ENCODE peak calls at places on chromosomes 6 and 20, in nine cellular contexts. D is PC-3, V is GM23248, R is SK-N-SH, F is hepatocyte, K is OCI-LY7, E is GM23338, O is HCT116, B is MM.1S. M is an unnamed sample.
A peak's percentile ranks its signal among the peaks of the same experiment; 100 is the strongest.

GRCh38 chr20:23652371-23652770 is 14.6 kb upstream of the CST3 start:
- DNase-seq in B (no peak), D (no peak), K (no peak), F (no peak), E (no peak), V (no peak), O (no peak), R (no peak), M (no peak)

GRCh38 chr20:57414867-57415592 is 23.8 kb downstream of the RBM38 start:
- DNase-seq in O (no peak), K (no peak), D (peak; percentile 34), R (no peak), V (peak; percentile 50), E (no peak), B (no peak), F (no peak), M (no peak)

GRCh38 chr6:142796571-142796970 is 148.4 kb downstream of the HIVEP2 start:
- DNase-seq in D (no peak), K (no peak), F (no peak), R (no peak), E (no peak), O (no peak), V (peak; percentile 63), B (no peak), M (no peak)

GRCh38 chr20:18496042-18496441 is 983 bp downstream of the RBBP9 start:
- DNase-seq in F (peak; percentile 11), B (peak; percentile 9), D (peak; percentile 13), K (peak; percentile 44), E (peak; percentile 5), R (peak; percentile 47), V (peak; percentile 16), O (no peak), M (peak; percentile 21)

GRCh38 chr6:53979468-53980067 is 131.7 kb upstream of the MLIP start:
- DNase-seq in V (peak; percentile 58), O (peak; percentile 46), F (peak; percentile 60), K (peak; percentile 42), E (peak; percentile 76), D (peak; percentile 76), B (peak; percentile 36), R (peak; percentile 23), M (peak; percentile 60)

GRCh38 chr6:125806813-125807212 is 16.1 kb downstream of the NCOA7 start:
- DNase-seq in O (no peak), E (no peak), V (no peak), K (peak; percentile 36), D (no peak), B (no peak), F (no peak), R (no peak), M (no peak)

GRCh38 chr6:27138837-27139752 is 108.4 kb upstream of the PRSS16 start:
- DNase-seq in B (peak; percentile 92), E (peak; percentile 97), D (no peak), O (no peak), F (peak; percentile 65), V (no peak), R (peak; percentile 77), K (peak; percentile 95), M (peak; percentile 84)

GRCh38 chr6:157823001-157823522 is at the start of gene SNX9:
- DNase-seq in B (peak; percentile 23), D (peak; percentile 69), V (peak; percentile 93), R (peak; percentile 92), E (peak; percentile 87), K (no peak), O (peak; percentile 29), F (peak; percentile 94), M (peak; percentile 90)

GRCh38 chr6:12163149-12163548 is 127.0 kb upstream of the EDN1 start:
- DNase-seq in B (no peak), K (no peak), O (no peak), D (no peak), F (no peak), V (no peak), R (no peak), E (no peak), M (no peak)

GRCh38 chr20:49893242-49894072 is 21.9 kb downstream of the SPATA2 start:
- DNase-seq in B (no peak), O (no peak), K (no peak), E (no peak), F (no peak), R (no peak), D (no peak), V (peak; percentile 63), M (no peak)

GRCh38 chr6:157637516-157637915 is 185.5 kb upstream of the SNX9 start:
- DNase-seq in K (no peak), V (no peak), D (no peak), R (no peak), E (no peak), F (no peak), B (no peak), O (no peak), M (no peak)

GRCh38 chr6:156437084-156437879 is 339.9 kb upstream of the ARID1B start:
- DNase-seq in D (peak; percentile 40), V (no peak), B (no peak), K (no peak), R (no peak), F (no peak), O (no peak), E (no peak), M (no peak)

GRCh38 chr20:16708590-16708989 is 21.2 kb upstream of the SNRPB2 start:
- DNase-seq in R (no peak), O (no peak), B (no peak), D (peak; percentile 36), K (no peak), F (no peak), E (no peak), V (no peak), M (no peak)

GRCh38 chr6:151658091-151658490 is 149.4 kb upstream of the ESR1 start:
- DNase-seq in V (no peak), O (no peak), F (no peak), B (no peak), E (no peak), K (no peak), D (peak; percentile 13), R (no peak), M (no peak)
- H3K4me2 ChIP-seq in V (no peak overlapping the region), O (no peak overlapping the region), F (no peak overlapping the region), B (no peak overlapping the region), E (no peak overlapping the region), K (no peak overlapping the region), D (no peak overlapping the region), R (no peak overlapping the region), M (no peak overlapping the region)

GRCh38 chr6:170114956-170115855 is 175.7 kb downstream of the DLL1 start:
- DNase-seq in E (no peak), K (no peak), F (peak; percentile 31), R (peak; percentile 29), B (no peak), V (no peak), O (no peak), D (no peak), M (no peak)
- TF ChIP-seq EZH2phosphoT487 in E (no peak), K (no peak), F (no peak), R (no peak), B (no peak), V (no peak), O (no peak), D (no peak), M (no peak)

GRCh38 chr20:4898845-4899244 is 102.5 kb downstream of the SLC23A2 start:
- DNase-seq in K (no peak), F (no peak), R (no peak), D (peak; percentile 20), E (no peak), V (no peak), O (no peak), B (no peak), M (no peak)
- H3K4me2 ChIP-seq in K (no peak overlapping the region), F (no peak overlapping the region), R (no peak overlapping the region), D (peak overlapping the region; percentile 27), E (no peak overlapping the region), V (peak overlapping the region; percentile 18), O (peak overlapping the region; percentile 50), B (no peak overlapping the region), M (no peak overlapping the region)

DNA sequence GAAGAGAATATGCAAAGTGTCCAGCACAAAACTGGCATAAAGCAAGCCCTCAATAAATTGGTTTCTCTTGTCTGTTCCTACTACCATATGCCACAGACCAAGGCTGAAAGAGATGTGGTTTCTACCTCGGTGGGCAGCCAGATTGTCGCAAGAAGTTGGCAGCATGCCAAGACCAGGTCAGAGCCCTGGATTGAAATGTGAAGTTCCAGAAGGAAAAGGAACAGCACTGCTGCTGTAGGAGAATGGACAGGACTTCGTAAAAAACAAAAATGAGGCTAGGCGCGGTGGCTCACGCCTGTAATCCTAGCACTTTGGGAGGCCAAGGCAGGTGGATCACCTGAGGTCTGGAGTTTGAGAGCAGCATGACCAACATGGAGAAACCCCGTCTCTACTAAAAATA is 22.1 kb downstream of the MRPL14 start:
- DNase-seq in K (no peak), R (peak; percentile 37), O (no peak), V (no peak), F (no peak), B (no peak), E (no peak), D (no peak), M (no peak)
- TF ChIP-seq EZH2phosphoT487 in K (no peak), R (no peak), O (no peak), V (no peak), F (no peak), B (no peak), E (no peak), D (no peak), M (no peak)

DNA sequence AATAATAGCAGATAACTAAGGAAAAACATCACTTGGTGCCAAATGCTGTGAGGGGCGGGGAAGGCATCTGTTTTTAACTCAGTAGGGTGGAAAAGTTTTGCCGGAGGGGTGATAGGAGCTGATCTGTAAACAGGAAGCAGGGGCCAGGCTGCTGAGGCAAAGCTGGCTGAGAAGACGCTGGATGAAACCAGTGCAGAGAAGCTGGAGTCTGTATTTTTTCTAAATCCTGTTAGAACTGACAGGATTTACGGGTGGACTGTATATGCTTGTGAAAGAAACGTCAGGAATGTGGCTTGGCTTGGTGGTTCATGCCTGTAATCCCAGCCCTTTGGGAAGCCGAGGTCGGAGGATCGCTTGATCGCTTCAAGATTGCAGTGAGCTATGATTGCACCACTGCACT is 5.6 kb downstream of the PCMTD2 start:
- DNase-seq in R (peak; percentile 86), F (peak; percentile 74), B (no peak), E (no peak), K (no peak), O (no peak), V (peak; percentile 39), D (no peak), M (no peak)
- H3K4me2 ChIP-seq in R (no peak overlapping the region), F (peak overlapping the region; percentile 67), B (no peak overlapping the region), E (no peak overlapping the region), K (no peak overlapping the region), O (no peak overlapping the region), V (peak overlapping the region; percentile 21), D (no peak overlapping the region), M (no peak overlapping the region)

M was measured in neural progenitor cell.